ENCODE peak calls at places on chromosomes 16 and 17, in nine cellular contexts. I, J, X, Q, O, R, M, W and Z are unnamed samples. For H3K4me1, the result is how much of the 10 kb centered on the place peaks cover.

GRCh38 chr17:79612468-79613194 is 1.8 kb upstream of the RBFOX3 start:
- DNase-seq in I (no peak), J (no peak), X (no peak), Q (no peak), O (no peak), R (no peak), M (no peak), W (peak), Z (no peak)

GRCh38 chr16:4572715-4573114 is 16.6 kb downstream of the C16orf96 start:
- DNase-seq in I (no peak), J (no peak), X (no peak), Q (no peak), O (peak), R (no peak), M (no peak), W (no peak), Z (no peak)

GRCh38 chr17:7589891-7590611 is at the start of gene SOX15:
- DNase-seq in I (peak), J (no peak), X (no peak), Q (no peak), O (no peak), R (no peak), M (no peak), W (peak), Z (peak)

GRCh38 chr17:82497483-82498405 is 21.8 kb upstream of the FOXK2 start:
- DNase-seq in I (peak), J (peak), X (no peak), Q (no peak), O (no peak), R (no peak), M (no peak), W (peak), Z (no peak)

GRCh38 chr16:27175888-27176287 is 27.4 kb upstream of the KDM8 start:
- DNase-seq in I (no peak), J (no peak), X (no peak), Q (no peak), O (no peak), R (no peak), M (no peak), W (no peak), Z (no peak)

GRCh38 chr17:44581868-44582267 is 24.6 kb downstream of the FZD2 start:
- DNase-seq in I (no peak), J (no peak), X (no peak), Q (no peak), O (no peak), R (no peak), M (no peak), W (no peak), Z (no peak)

GRCh38 chr16:17396762-17397498 is 73.8 kb downstream of the XYLT1 start:
- DNase-seq in I (no peak), J (peak), X (peak), Q (no peak), O (no peak), R (no peak), M (no peak), W (peak), Z (no peak)

GRCh38 chr17:37359682-37360188 is 16.1 kb upstream of the C17orf78 start:
- DNase-seq in I (no peak), J (no peak), X (no peak), Q (no peak), O (no peak), R (no peak), M (peak), W (no peak), Z (peak)

GRCh38 chr16:50516890-50517289 is 31.3 kb upstream of the NKD1 start:
- DNase-seq in I (no peak), J (no peak), X (no peak), Q (no peak), O (no peak), R (no peak), M (no peak), W (no peak), Z (no peak)

GRCh38 chr16:50516401-50516800 is 31.8 kb upstream of the NKD1 start:
- DNase-seq in I (no peak), J (no peak), X (no peak), Q (no peak), O (no peak), R (no peak), M (no peak), W (no peak), Z (no peak)

GRCh38 chr16:50517450-50518252 is 30.5 kb upstream of the NKD1 start:
- DNase-seq in I (no peak), J (no peak), X (no peak), Q (no peak), O (no peak), R (no peak), M (no peak), W (no peak), Z (no peak)

GRCh38 chr16:50519001-50519400 is 29.2 kb upstream of the NKD1 start:
- DNase-seq in I (no peak), J (no peak), X (no peak), Q (no peak), O (no peak), R (no peak), M (no peak), W (no peak), Z (no peak)

DNA sequence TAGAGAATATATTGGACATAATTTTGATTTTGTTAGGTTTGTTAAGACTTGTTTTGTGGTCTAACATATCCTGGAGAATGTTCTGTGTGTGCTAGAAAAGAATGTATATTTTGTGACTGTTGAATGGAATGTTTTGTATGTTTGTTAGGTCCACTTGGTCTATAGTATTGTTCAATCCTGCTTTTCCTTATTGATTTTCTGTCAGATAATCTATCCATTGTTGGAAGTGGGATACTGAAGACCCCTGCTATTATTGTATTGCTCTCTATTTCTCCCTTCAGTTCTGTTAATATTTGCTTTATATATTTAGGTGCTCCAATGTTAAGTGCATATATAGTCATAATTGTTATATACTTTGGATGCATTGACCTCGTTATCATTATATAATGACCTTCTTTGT is 33.0 kb upstream of the NKD1 start:
- DNase-seq in I (no peak), J (no peak), X (no peak), Q (no peak), O (no peak), R (no peak), M (no peak), W (no peak), Z (no peak)
- TF ChIP-seq CTCF in I (no peak), J (no peak), X (no peak), Q (no peak), O (no peak), R (no peak), M (no peak), W (no peak), Z (no peak)

GRCh38 chr17:77391668-77392375 is 251.1 kb downstream of the SEC14L1 start:
- DNase-seq in I (peak), J (peak), X (no peak), Q (no peak), O (peak), R (peak), M (peak), W (peak), Z (no peak)

GRCh38 chr17:77393867-77394539 is 253.2 kb downstream of the SEC14L1 start:
- DNase-seq in I (no peak), J (no peak), X (no peak), Q (no peak), O (no peak), R (no peak), M (no peak), W (no peak), Z (no peak)

GRCh38 chr17:77390870-77391269 is 250.1 kb downstream of the SEC14L1 start:
- DNase-seq in I (no peak), J (no peak), X (no peak), Q (no peak), O (no peak), R (no peak), M (no peak), W (peak), Z (no peak)

GRCh38 chr17:77393274-77393600 is 252.5 kb downstream of the SEC14L1 start:
- DNase-seq in I (no peak), J (no peak), X (no peak), Q (no peak), O (no peak), R (no peak), M (no peak), W (no peak), Z (no peak)

GRCh38 chr17:77392376-77393273 is 251.9 kb downstream of the SEC14L1 start:
- DNase-seq in I (peak), J (peak), X (peak), Q (no peak), O (peak), R (peak), M (no peak), W (no peak), Z (no peak)
- H3K27ac ChIP-seq in I (peak), J (peak), X (peak), Q (peak), O (peak), R (peak), M (peak), W (peak), Z (no peak)

GRCh38 chr16:48605518-48606110 is 4.4 kb downstream of the N4BP1 start:
- DNase-seq in I (peak), J (no peak), X (no peak), Q (no peak), O (peak), R (no peak), M (no peak), W (no peak), Z (no peak)
- H3K4me1 ChIP-seq in I (half or more), J (under half), X (half or more), Q (half or more), O (half or more), R (under half), M (half or more), W (under half), Z (under half)

DNA sequence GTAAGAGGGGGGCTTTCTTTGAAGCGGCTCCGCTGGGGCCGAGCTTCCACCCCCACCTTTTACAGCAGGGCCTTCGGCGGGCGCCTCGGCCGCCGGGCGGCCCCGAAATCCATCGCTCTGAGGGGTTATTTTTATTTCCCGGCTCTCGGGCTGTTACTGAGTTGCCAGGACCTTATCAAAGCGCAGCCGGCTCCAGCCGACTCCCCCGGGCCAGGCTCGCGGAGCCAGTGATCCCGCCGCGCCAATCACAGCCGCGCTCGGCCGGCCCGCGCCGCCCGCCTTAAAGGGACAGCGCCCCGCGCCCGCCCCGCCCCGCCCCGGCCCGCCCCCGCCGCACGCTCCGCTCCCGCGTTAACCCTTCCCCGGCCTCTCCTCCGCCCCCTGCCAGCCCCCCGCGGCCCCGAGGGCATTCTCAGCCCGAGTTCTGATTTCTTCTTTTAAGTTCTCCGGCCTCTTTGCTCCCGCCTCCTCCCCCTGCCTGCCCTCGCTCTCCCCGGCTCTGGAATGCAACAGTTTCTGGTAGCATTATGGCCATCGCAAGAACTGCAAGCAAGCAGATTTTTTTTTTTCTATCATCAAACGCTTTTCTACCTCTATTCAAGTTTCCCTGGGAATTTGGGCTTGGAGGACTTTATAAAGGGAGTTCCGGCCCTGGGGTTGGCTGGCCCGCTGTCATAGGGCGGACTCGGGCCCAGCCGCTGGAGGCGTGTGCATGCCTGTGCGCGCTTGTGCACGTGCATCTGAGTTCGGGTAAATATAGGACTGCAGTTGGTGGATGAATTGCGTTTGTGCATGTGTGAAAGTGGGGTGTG is at the start of gene AXIN2:
- DNase-seq in I (peak), J (peak), X (peak), Q (peak), O (peak), R (no peak), M (peak), W (peak), Z (peak)
- TF ChIP-seq CTCF in I (no peak), J (no peak), X (peak), Q (peak), O (peak), R (no peak), M (peak), W (no peak), Z (peak)

DNA sequence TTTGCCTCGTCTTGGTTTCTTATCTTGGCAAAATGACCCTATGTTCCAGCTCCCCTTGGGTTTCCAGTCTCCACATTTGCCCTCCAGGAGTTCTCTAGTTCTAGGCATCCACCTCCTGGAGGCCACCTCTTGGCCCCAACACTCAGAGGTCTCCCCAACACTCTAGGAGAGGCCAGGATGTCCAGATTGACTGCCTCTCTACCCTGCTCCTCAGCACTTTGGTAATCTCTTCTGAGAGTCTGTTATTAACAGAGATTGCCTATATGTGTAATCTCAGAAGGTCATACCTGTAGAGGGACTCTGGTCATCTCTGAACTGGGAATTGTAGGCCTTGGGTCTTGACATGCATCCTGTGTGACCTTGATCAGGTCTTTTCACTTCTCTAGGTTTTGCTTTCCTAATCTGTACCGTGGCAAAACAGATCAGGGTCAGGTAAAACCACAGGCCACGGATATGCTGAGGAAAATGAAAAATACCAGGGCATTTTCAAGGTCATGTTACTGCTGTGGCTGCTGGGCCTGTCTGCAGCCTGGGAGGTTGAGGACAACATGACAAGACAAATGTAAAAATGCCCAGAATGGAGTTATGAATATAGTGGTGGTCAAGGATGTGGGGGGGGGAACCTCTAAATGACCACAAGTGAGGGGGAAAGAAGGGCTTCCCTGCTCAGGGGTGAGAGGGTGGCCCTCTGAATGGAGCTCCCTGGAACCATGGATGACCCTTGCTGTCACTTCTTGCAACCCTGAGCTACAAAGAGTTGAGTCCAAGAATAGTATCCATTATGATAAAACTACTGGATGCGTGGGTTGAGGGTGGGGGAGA is 5.0 kb upstream of the CCL4L2 start:
- DNase-seq in I (no peak), J (no peak), X (no peak), Q (no peak), O (no peak), R (no peak), M (no peak), W (no peak), Z (no peak)
- H3K27ac ChIP-seq in I (no peak), J (peak), X (no peak), Q (no peak), O (no peak), R (no peak), M (no peak), W (no peak), Z (no peak)

GRCh38 chr17:80997471-80998387 is 6.1 kb downstream of the CHMP6 start:
- DNase-seq in I (no peak), J (peak), X (no peak), Q (no peak), O (no peak), R (no peak), M (no peak), W (peak), Z (no peak)
- H3K4me1 ChIP-seq in I (under half), J (under half), X (under half), Q (under half), O (under half), R (under half), M (under half), W (under half), Z (under half)

GRCh38 chr16:81748476-81749198 is 30.5 kb upstream of the PLCG2 start:
- DNase-seq in I (no peak), J (no peak), X (no peak), Q (no peak), O (no peak), R (no peak), M (no peak), W (no peak), Z (no peak)
- TF ChIP-seq CTCF in I (no peak), J (no peak), X (no peak), Q (no peak), O (no peak), R (no peak), M (no peak), W (no peak), Z (no peak)

DNA sequence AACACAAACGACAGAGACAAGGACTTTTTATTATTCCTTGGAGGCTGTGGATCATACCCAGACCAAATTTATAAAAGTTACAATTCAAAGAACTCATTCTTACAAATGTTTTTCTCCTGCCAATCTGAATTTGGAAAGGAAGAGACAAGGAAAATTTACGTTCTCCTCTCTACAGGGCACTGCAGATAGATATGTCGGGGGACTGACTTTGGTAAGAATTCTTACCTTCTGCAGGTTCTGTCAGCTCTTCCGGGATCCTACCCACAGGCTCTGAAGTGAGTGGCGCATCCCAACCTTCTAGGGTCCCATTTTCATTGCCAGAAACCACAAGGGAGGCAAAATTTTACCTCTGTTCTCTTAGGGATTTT is 2.2 kb upstream of the SLFN12L start:
- DNase-seq in I (no peak), J (no peak), X (no peak), Q (no peak), O (no peak), R (no peak), M (no peak), W (no peak), Z (no peak)
- H3K27ac ChIP-seq in I (no peak), J (no peak), X (no peak), Q (no peak), O (peak), R (no peak), M (peak), W (no peak), Z (no peak)